ENCODE peak calls at places on chromosomes 16 and 17, in ten cellular contexts. Y is Peyer's patch, D is astrocyte of the spinal cord, W is esophagus squamous epithelium, M is fibroblast of lung, T is lower leg skin, P is adrenal gland, F is NB4, L is foreskin fibroblast, R is Panc1. E is an unnamed sample.
A peak's percentile ranks its signal among the peaks of the same experiment; 100 is the strongest.

GRCh38 chr17:79132271-79133064 is 57.8 kb downstream of the ENGASE start:
- DNase-seq in W (no peak), F (peak; percentile 15), Y (no peak), R (no peak), P (no peak), M (no peak), L (no peak), T (no peak), D (no peak), E (no peak)

GRCh38 chr16:12811441-12812198 is 7.9 kb upstream of the CPPED1 start:
- DNase-seq in D (no peak), W (no peak), R (no peak), F (no peak), L (no peak), T (no peak), M (no peak), P (no peak), Y (no peak), E (no peak)

GRCh38 chr17:81158688-81159590 is 6.4 kb upstream of the PVALEF start:
- DNase-seq in F (no peak), M (no peak), T (no peak), D (no peak), Y (no peak), L (no peak), W (no peak), P (no peak), R (no peak), E (no peak)

GRCh38 chr16:84730406-84731106 is 30.8 kb downstream of the USP10 start:
- DNase-seq in R (no peak), P (peak; percentile 79), F (peak; percentile 83), D (peak; percentile 93), W (no peak), T (no peak), L (peak; percentile 94), Y (peak; percentile 58), M (peak; percentile 96), E (peak; percentile 84)

GRCh38 chr17:73798111-73798748 is 154.0 kb upstream of the SDK2 start:
- DNase-seq in Y (no peak), W (no peak), F (peak; percentile 4), T (no peak), P (peak; percentile 23), M (peak; percentile 94), L (peak; percentile 64), D (peak; percentile 87), R (no peak), E (peak; percentile 99)

GRCh38 chr17:263271-263670 is 81.8 kb upstream of the DOC2B start:
- DNase-seq in L (no peak), M (no peak), W (no peak), Y (peak; percentile 11), P (peak; percentile 7), F (no peak), R (no peak), D (no peak), T (peak; percentile 52), E (no peak)

GRCh38 chr17:62703776-62704380 is 76.4 kb downstream of the MRC2 start:
- DNase-seq in R (no peak), W (no peak), Y (peak; percentile 43), M (peak; percentile 48), L (peak; percentile 89), P (peak; percentile 47), F (peak; percentile 74), D (peak; percentile 60), T (peak; percentile 95), E (no peak)

GRCh38 chr16:49596119-49596518 is 222.5 kb downstream of the C16orf78 start:
- DNase-seq in F (no peak), M (peak; percentile 39), P (no peak), L (no peak), Y (no peak), W (no peak), D (peak; percentile 61), T (peak; percentile 39), R (no peak), E (no peak)

GRCh38 chr17:32909787-32910369 is 18.1 kb upstream of the TMEM98 start:
- DNase-seq in T (no peak), L (peak; percentile 88), R (peak; percentile 41), W (no peak), F (peak; percentile 74), D (peak; percentile 82), M (peak; percentile 77), P (peak; percentile 84), Y (peak; percentile 75), E (peak; percentile 58)

GRCh38 chr16:68332411-68333121 is 21.7 kb downstream of the PRMT7 start:
- DNase-seq in R (no peak), L (peak; percentile 12), Y (no peak), M (peak; percentile 40), P (peak; percentile 63), W (no peak), F (peak; percentile 77), T (no peak), D (peak; percentile 62), E (no peak)

GRCh38 chr16:70475054-70475871 is 20.9 kb downstream of the FCSK start:
- DNase-seq in R (no peak), W (no peak), L (no peak), M (no peak), T (no peak), Y (no peak), P (no peak), D (no peak), F (no peak), E (no peak)

GRCh38 chr17:68184141-68184571 is 63.7 kb upstream of the AMZ2 start:
- DNase-seq in D (peak; percentile 23), F (no peak), L (no peak), R (no peak), M (peak; percentile 30), W (no peak), P (no peak), T (peak; percentile 81), Y (no peak), E (no peak)

GRCh38 chr17:64005734-64006167 is 7.6 kb downstream of the PRR29 start:
- DNase-seq in M (no peak), T (peak; percentile 87), L (peak; percentile 53), W (no peak), Y (no peak), D (no peak), F (no peak), R (no peak), P (peak; percentile 16), E (no peak)

GRCh38 chr17:73068322-73069153 is 23.9 kb downstream of the SLC39A11 start:
- DNase-seq in T (peak; percentile 72), F (no peak), M (peak; percentile 90), R (no peak), W (no peak), P (no peak), D (peak; percentile 86), Y (no peak), L (peak; percentile 54), E (peak; percentile 46)

DNA sequence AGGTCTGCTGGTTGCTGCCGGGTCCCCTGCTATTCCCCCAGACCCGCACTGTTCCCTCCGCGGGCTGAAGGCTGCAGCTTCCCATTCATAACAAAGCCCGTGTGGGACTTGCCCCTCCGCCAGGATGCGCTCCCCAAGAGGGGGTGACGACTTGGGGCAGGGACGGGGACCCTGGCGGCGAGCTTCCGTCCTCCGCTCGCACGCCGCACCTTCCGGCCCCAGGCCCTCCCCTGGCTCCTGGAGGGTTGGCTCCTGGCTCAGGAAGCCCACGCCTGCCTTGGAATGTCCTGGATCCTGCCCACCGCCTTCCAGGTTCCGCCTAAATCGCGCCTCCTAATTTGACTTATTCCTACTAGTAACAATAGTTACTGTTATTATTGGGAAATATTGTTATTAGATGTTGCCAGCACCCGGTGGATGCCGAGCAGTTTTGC is 1.1 kb upstream of the TFAP4 start:
- DNase-seq in R (no peak), L (peak; percentile 67), Y (peak; percentile 37), W (no peak), T (peak; percentile 90), P (no peak), M (peak; percentile 34), D (no peak), F (peak; percentile 79), E (no peak)
- TF ChIP-seq CTCF in R (no peak), L (peak; percentile 26), Y (peak; percentile 24), W (peak; percentile 24), T (no peak), P (peak; percentile 39), M (peak; percentile 49), D (peak; percentile 39), F (no peak), E (peak; percentile 56)

GRCh38 chr17:27920569-27920968 is 27.4 kb upstream of the LYRM9 start:
- DNase-seq in L (no peak), P (peak; percentile 80), M (no peak), T (peak; percentile 32), Y (no peak), D (no peak), R (no peak), F (no peak), W (no peak), E (no peak)
- H3K4me3 ChIP-seq in L (no peak overlapping the region), P (no peak overlapping the region), M (no peak overlapping the region), T (no peak overlapping the region), Y (no peak overlapping the region), D (no peak overlapping the region), R (no peak overlapping the region), F (no peak overlapping the region), W (no peak overlapping the region), E (no peak overlapping the region)

DNA sequence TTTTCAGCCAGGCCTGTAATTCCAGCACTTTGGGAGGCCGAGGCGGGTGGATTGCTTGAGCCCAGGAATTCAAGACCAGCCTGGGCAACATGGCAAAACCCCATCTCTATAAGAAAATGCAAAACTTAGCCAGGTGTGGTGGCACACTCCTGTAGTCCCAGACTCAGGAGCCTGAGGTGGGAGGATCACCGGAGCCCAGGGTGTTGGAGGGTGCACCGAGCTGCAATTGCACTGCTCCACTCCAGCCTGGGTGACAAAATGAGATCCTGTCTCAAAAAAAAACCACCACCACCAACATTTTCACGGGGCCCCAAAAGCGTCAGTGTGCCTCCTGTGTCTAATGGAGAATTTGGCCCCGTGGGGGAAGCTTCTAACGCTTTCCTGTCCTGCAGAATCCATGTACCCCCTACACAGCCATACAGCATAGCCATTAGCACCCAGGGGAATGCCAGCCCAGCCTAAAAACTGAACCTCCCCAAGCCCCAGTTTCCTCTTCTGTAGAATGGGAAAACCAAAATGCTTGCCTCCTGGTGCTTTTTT is 22.2 kb upstream of the MAP3K14 start:
- DNase-seq in P (no peak), W (no peak), M (no peak), D (no peak), R (no peak), T (peak; percentile 69), Y (no peak), L (no peak), F (no peak), E (no peak)
- TF ChIP-seq CTCF in P (no peak), W (no peak), M (no peak), D (no peak), R (no peak), T (no peak), Y (no peak), L (no peak), F (no peak), E (no peak)

DNA sequence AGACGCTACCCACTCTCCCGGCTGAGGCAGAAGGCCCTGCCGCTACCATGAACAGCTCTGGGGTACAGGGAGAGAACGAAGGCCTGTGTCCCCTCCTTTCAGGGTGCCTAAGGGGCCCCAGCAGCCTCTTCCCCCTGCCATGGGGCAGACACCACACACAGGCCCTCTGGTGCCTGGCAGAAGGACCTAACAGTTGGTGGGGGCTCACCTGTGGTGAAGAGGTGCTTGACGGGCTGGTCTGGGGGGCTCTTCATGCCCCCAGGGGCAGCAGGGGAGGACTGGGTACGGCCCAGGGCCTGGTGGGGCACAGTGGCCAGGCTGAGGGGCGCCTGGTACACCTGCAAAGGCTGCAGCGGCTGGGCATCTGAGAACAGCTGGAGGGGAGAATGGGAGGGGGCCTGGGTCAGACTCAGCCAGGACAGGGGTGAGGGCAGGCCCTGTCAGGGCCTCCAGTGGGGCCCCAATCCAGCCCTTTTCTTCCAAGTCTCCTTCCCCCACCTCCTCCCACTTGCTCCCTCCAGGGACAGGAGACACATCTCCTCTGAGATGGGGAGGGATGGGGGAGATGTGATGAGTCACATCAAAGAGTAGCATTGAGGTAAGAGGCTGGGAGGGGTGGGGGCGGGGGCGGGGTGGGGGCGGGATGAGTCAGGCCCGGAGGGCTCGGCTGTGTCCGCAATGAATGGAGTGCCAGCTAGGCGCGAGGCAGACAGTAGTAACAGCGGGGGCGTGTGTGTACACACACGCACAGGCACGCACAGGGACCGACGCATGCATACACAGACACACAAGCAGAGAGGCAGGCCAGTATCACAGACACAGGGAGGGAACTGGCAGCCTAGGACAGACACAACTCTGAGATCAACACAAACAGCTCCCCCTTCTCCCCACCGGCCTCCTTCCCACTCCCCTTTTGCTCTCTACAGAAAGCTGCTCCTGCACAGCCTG is 16.1 kb downstream of the G6PC3 start:
- DNase-seq in Y (no peak), M (peak; percentile 91), R (no peak), T (no peak), F (peak; percentile 94), W (no peak), D (peak; percentile 88), L (peak; percentile 96), P (peak; percentile 79), E (no peak)
- H3K4me3 ChIP-seq in Y (no peak overlapping the region), M (no peak overlapping the region), R (no peak overlapping the region), T (no peak overlapping the region), F (peak overlapping the region; percentile 11), W (no peak overlapping the region), D (no peak overlapping the region), L (no peak overlapping the region), P (no peak overlapping the region), E (no peak overlapping the region)